ENCODE peak calls at places on chromosomes 1 and 21, in ten cellular contexts. Z is ELF-1; E is HFFc6; J is NCI-H1105; F is iris pigment epithelial cell; X is stimulated activated CD4-positive, alpha-beta T cell treated with anti-CD3 and anti-CD28 coated beads, Interleukin-4, amount 100 ng/mL, for 48 hours; T is foreskin keratinocyte; P is EL; H is hypothalamus; O is effector CD4-positive, alpha-beta T cell. N is an unnamed sample.

GRCh38 chr1:241396747-241397691 is 40.0 kb upstream of the RGS7 start:
- DNase-seq in H (no peak), J (no peak), O (no peak), E (peak; percentile 35), T (no peak), X (no peak), Z (no peak), P (peak; percentile 33), F (no peak), N (no peak)

GRCh38 chr1:34851431-34852105 is 8.0 kb downstream of the SMIM12 start:
- DNase-seq in J (no peak), P (no peak), E (no peak), Z (no peak), H (no peak), X (no peak), F (no peak), T (no peak), O (no peak), N (no peak)

GRCh38 chr1:147273409-147274307 is 31.2 kb downstream of the CHD1L start:
- DNase-seq in X (no peak), P (peak; percentile 82), T (peak; percentile 67), F (peak; percentile 90), O (peak; percentile 7), J (peak; percentile 51), E (peak; percentile 82), Z (no peak), H (no peak), N (no peak)

GRCh38 chr1:210362526-210362925 is 33.8 kb downstream of the HHAT start:
- DNase-seq in F (no peak), X (no peak), O (no peak), J (no peak), T (no peak), H (no peak), Z (no peak), E (no peak), P (no peak), N (peak; percentile 5)

GRCh38 chr1:75986478-75986877 is 54.3 kb upstream of the ASB17 start:
- DNase-seq in F (no peak), E (no peak), O (no peak), P (no peak), Z (no peak), H (no peak), X (no peak), T (no peak), J (no peak), N (no peak)

GRCh38 chr21:24045775-24046215 is 1561.5 kb downstream of the MRPL39 start:
- DNase-seq in Z (no peak), F (peak; percentile 92), J (no peak), O (no peak), T (peak; percentile 2), P (no peak), E (peak; percentile 0), H (peak; percentile 63), X (no peak), N (peak; percentile 45)

GRCh38 chr1:232600430-232601258 is 29.3 kb downstream of the SIPA1L2 start:
- DNase-seq in P (peak; percentile 11), E (no peak), J (no peak), Z (no peak), O (no peak), H (no peak), X (no peak), F (no peak), T (no peak), N (no peak)

GRCh38 chr1:241972703-241973375 is 15.3 kb downstream of the BECN2 start:
- DNase-seq in H (no peak), F (peak; percentile 58), O (no peak), E (no peak), T (no peak), Z (peak; percentile 77), X (no peak), P (peak; percentile 61), J (no peak), N (peak; percentile 71)

GRCh38 chr1:37673920-37674319 is 18.4 kb upstream of the CDCA8 start:
- DNase-seq in X (peak; percentile 41), O (peak; percentile 38), H (no peak), J (no peak), E (no peak), F (no peak), P (no peak), Z (peak; percentile 56), T (no peak), N (peak; percentile 84)

GRCh38 chr1:85243336-85243735 is 16.1 kb downstream of the C1orf52 start:
- DNase-seq in H (no peak), X (no peak), O (no peak), Z (no peak), T (no peak), E (no peak), F (peak; percentile 14), P (no peak), J (no peak), N (no peak)

GRCh38 chr21:38765056-38765455 is 40.7 kb upstream of the ETS2 start:
- DNase-seq in Z (no peak), O (no peak), F (no peak), E (no peak), T (no peak), J (no peak), H (no peak), P (no peak), X (no peak), N (no peak)

GRCh38 chr21:42164818-42165217 is 54.1 kb upstream of the ABCG1 start:
- DNase-seq in J (no peak), X (no peak), O (no peak), T (no peak), H (no peak), Z (no peak), E (no peak), P (no peak), F (no peak), N (no peak)

GRCh38 chr1:227372662-227373061 is 54.4 kb upstream of the CDC42BPA start:
- DNase-seq in E (peak; percentile 11), Z (no peak), J (peak; percentile 32), F (peak; percentile 88), H (no peak), O (no peak), T (no peak), X (no peak), P (peak; percentile 41), N (no peak)

GRCh38 chr21:38956791-38957571 is 151.3 kb downstream of the ETS2 start:
- DNase-seq in E (no peak), J (peak; percentile 96), Z (no peak), T (no peak), P (no peak), H (no peak), O (no peak), X (no peak), F (no peak), N (no peak)

N was measured in endodermal cell.